ENCODE peak calls at places on chromosomes 12 and 14, in four cellular contexts. K is neural progenitor cell, D is mesenchymal stem cell, V is kidney. Y is an unnamed sample.

GRCh38 chr14:71583246-71583645 is 349.0 kb upstream of the RGS6 start:
- DNase-seq in D (no peak), K (no peak), V (no peak), Y (no peak)

GRCh38 chr12:20475542-20475941 is 107.2 kb downstream of the PDE3A start:
- DNase-seq in D (peak), V (no peak), K (no peak), Y (no peak)

GRCh38 chr14:58641509-58641908 is 3.7 kb downstream of the DACT1 start:
- DNase-seq in D (no peak), K (no peak), V (no peak), Y (no peak)

GRCh38 chr12:6465467-6466183 is 4.9 kb downstream of the VAMP1 start:
- DNase-seq in K (peak), D (peak), V (no peak), Y (peak)

GRCh38 chr12:69052613-69053408 is 119.8 kb upstream of the CPM start:
- DNase-seq in D (peak), V (no peak), K (no peak), Y (peak)

GRCh38 chr12:25241171-25242020 is 9.3 kb downstream of the KRAS start:
- DNase-seq in K (peak), V (no peak), D (peak), Y (peak)

GRCh38 chr12:100234591-100235304 is 32.1 kb downstream of the DEPDC4 start:
- DNase-seq in K (peak), V (no peak), D (peak), Y (peak)

GRCh38 chr14:58770501-58770982 is 132.8 kb downstream of the DACT1 start:
- DNase-seq in K (no peak), V (no peak), D (no peak), Y (no peak)

GRCh38 chr12:117090816-117091711 is 8.2 kb downstream of the TESC start:
- DNase-seq in K (no peak), V (peak), D (no peak), Y (no peak)

GRCh38 chr14:26138764-26139445 is 458.9 kb downstream of the NOVA1 start:
- DNase-seq in V (no peak), D (peak), K (peak), Y (peak)

GRCh38 chr12:100473716-100474150 is at the start of gene NR1H4:
- DNase-seq in D (no peak), K (no peak), V (no peak), Y (no peak)

GRCh38 chr12:57448669-57449068 is 6.4 kb upstream of the INHBE start:
- DNase-seq in V (no peak), K (no peak), D (no peak), Y (no peak)

GRCh38 chr12:26711569-26711968 is 121.4 kb downstream of the ITPR2 start:
- DNase-seq in V (no peak), D (no peak), K (no peak), Y (no peak)

GRCh38 chr12:125610971-125611370 is 545.7 kb downstream of the AACS start:
- DNase-seq in K (no peak), D (no peak), V (no peak), Y (no peak)

GRCh38 chr14:90454041-90455000 is 57.5 kb downstream of the CALM1 start:
- DNase-seq in D (peak), K (peak), V (peak), Y (peak)

GRCh38 chr14:70773182-70773862 is 36.0 kb downstream of the MAP3K9 start:
- DNase-seq in V (no peak), K (no peak), D (no peak), Y (no peak)

GRCh38 chr14:81169711-81170103 is 51.1 kb downstream of the GTF2A1 start:
- DNase-seq in K (peak), V (peak), D (peak), Y (no peak)

GRCh38 chr12:98679611-98680005 is 34.5 kb downstream of the APAF1 start:
- DNase-seq in D (no peak), V (peak), K (no peak), Y (no peak)

GRCh38 chr12:109264095-109264942 is 44.8 kb downstream of the FOXN4 start:
- DNase-seq in K (peak), D (peak), V (peak), Y (peak)

GRCh38 chr14:68368850-68369249 is 424.0 kb downstream of the ZFP36L1 start:
- DNase-seq in K (no peak), V (no peak), D (no peak), Y (no peak)

GRCh38 chr14:92105845-92106094 is 612 bp downstream of the ATXN3 start:
- DNase-seq in D (no peak), V (peak), K (no peak), Y (peak)

GRCh38 chr12:61993734-61994345 is 266.4 kb upstream of the USP15 start:
- DNase-seq in K (peak), V (no peak), D (peak), Y (peak)

GRCh38 chr12:46253544-46254162 is 15.2 kb downstream of the SLC38A1 start:
- DNase-seq in K (no peak), V (no peak), D (no peak), Y (no peak)

GRCh38 chr12:91413591-91413990 is 231.0 kb upstream of the DCN start:
- DNase-seq in D (peak), V (no peak), K (no peak), Y (no peak)

GRCh38 chr14:33114331-33114730 is 175.7 kb downstream of the NPAS3 start:
- DNase-seq in V (no peak), D (no peak), K (no peak), Y (no peak)

GRCh38 chr12:113299619-113300237 is 35.2 kb downstream of the SLC8B1 start:
- DNase-seq in V (peak), D (peak), K (peak), Y (peak)

GRCh38 chr12:100926669-100927248 is 132.2 kb downstream of the ANO4 start:
- DNase-seq in V (no peak), K (peak), D (peak), Y (no peak)

GRCh38 chr12:4151362-4152121 is 122.0 kb upstream of the CCND2 start:
- DNase-seq in V (no peak), D (no peak), K (no peak), Y (no peak)

GRCh38 chr12:30961030-30961429 is 34.5 kb downstream of the TSPAN11 start:
- DNase-seq in V (no peak), K (no peak), D (no peak), Y (no peak)

GRCh38 chr12:109544955-109545531 is 28.3 kb downstream of the MMAB start:
- DNase-seq in V (no peak), K (no peak), D (no peak), Y (no peak)

GRCh38 chr12:74021937-74022336 is 515.7 kb upstream of the ATXN7L3B start:
- DNase-seq in K (peak), V (no peak), D (peak), Y (peak)

GRCh38 chr12:79108962-79109361 is 244.4 kb downstream of the SYT1 start:
- DNase-seq in V (no peak), K (no peak), D (no peak), Y (no peak)

GRCh38 chr12:67677166-67677565 is 28.6 kb downstream of the DYRK2 start:
- DNase-seq in D (peak), V (no peak), K (no peak), Y (no peak)

GRCh38 chr14:99420711-99421110 is 59.9 kb downstream of the SETD3 start:
- DNase-seq in K (no peak), V (peak), D (no peak), Y (no peak)

GRCh38 chr12:6224550-6224949 is 24.4 kb downstream of the CD9 start:
- DNase-seq in D (no peak), K (no peak), V (peak), Y (no peak)

GRCh38 chr12:34346372-34347034 is 324.2 kb downstream of the ALG10 start:
- DNase-seq in V (no peak), D (no peak), K (no peak), Y (no peak)

GRCh38 chr12:100234166-100234565 is 32.7 kb downstream of the DEPDC4 start:
- DNase-seq in D (peak), V (no peak), K (no peak), Y (no peak)

GRCh38 chr14:75147423-75148071 is 20.7 kb upstream of the NEK9 start:
- DNase-seq in K (peak), D (peak), V (peak), Y (no peak)

GRCh38 chr12:54232790-54233189 is 44.0 kb upstream of the SMUG1 start:
- DNase-seq in D (peak), K (no peak), V (no peak), Y (no peak)

GRCh38 chr12:104669851-104670337 is 213.1 kb downstream of the CHST11 start:
- DNase-seq in D (peak), K (no peak), V (no peak), Y (no peak)

GRCh38 chr12:104669057-104669770 is 212.5 kb downstream of the CHST11 start:
- DNase-seq in D (peak), K (peak), V (peak), Y (no peak)

GRCh38 chr12:104671407-104672095 is 214.8 kb downstream of the CHST11 start:
- DNase-seq in D (peak), K (no peak), V (peak), Y (peak)

GRCh38 chr12:104672096-104672445 is 215.3 kb downstream of the CHST11 start:
- DNase-seq in D (no peak), V (no peak), K (no peak), Y (no peak)

GRCh38 chr12:104670439-104671406 is 214.0 kb downstream of the CHST11 start:
- DNase-seq in D (peak), K (no peak), V (no peak), Y (no peak)
- H3K4me3 ChIP-seq in D (no peak), K (no peak), V (no peak), Y (no peak)

GRCh38 chr12:127386723-127387122 is 880.2 kb upstream of the TMEM132C start:
- DNase-seq in K (no peak), V (no peak), D (no peak), Y (no peak)

GRCh38 chr12:127381681-127382080 is 885.3 kb upstream of the TMEM132C start:
- DNase-seq in K (no peak), V (no peak), D (peak), Y (no peak)

GRCh38 chr12:127383281-127383680 is 883.7 kb upstream of the TMEM132C start:
- DNase-seq in V (no peak), D (peak), K (no peak), Y (no peak)

DNA sequence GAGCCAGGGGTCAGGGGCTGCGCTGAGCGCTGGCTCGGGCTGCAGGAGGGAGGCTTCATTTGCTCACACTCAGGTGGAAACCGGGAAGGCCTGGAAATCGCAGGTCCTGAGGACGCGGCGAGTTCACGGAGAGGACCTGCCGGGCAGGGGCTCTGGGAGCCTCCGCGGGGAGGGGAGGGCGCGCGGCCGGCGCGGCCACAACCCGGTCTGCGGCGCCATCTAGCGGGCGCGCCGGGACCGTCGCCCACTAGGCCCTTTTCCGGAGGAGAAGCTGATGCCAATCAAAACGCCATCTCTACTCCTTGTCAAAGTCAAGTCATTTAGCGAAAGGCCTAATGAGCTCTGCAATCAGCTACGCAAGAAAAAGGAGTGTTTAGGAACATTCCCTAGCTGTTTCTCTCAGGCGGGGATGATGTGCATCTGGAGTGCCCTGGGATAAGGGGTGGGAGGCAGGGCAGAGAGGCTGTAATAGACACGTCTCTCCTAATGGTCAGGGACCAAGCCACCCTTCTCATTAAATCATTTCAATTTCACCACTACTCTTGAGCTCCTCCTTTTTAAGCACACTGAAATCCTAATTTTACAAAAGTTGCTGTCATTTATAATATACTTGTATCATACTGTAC is 885.8 kb upstream of the TMEM132C start:
- DNase-seq in D (peak), K (peak), V (peak), Y (peak)
- H3K4me3 ChIP-seq in D (peak), K (peak), V (no peak), Y (no peak)

GRCh38 chr12:111038941-111039340 is 118.6 kb upstream of the MYL2 start:
- DNase-seq in D (no peak), V (peak), K (no peak), Y (no peak)

GRCh38 chr12:111038075-111038474 is 117.7 kb upstream of the MYL2 start:
- DNase-seq in V (peak), K (no peak), D (no peak), Y (no peak)

GRCh38 chr12:111035578-111036301 is 115.4 kb upstream of the MYL2 start:
- DNase-seq in V (peak), K (peak), D (no peak), Y (peak)

GRCh38 chr12:111034911-111035577 is 114.7 kb upstream of the MYL2 start:
- DNase-seq in D (no peak), K (peak), V (peak), Y (no peak)

GRCh38 chr12:111037047-111037446 is 116.7 kb upstream of the MYL2 start:
- DNase-seq in K (no peak), V (peak), D (no peak), Y (no peak)
- H3K4me3 ChIP-seq in K (no peak), V (no peak), D (no peak), Y (no peak)

GRCh38 chr14:25048170-25049126 is 1.5 kb downstream of the STXBP6 start:
- DNase-seq in K (no peak), D (no peak), V (no peak), Y (no peak)
- H3K4me3 ChIP-seq in K (peak), D (peak), V (no peak), Y (no peak)

GRCh38 chr14:29108908-29109307 is 342.3 kb downstream of the FOXG1 start:
- DNase-seq in D (no peak), K (no peak), V (no peak), Y (no peak)
- H3K4me3 ChIP-seq in D (no peak), K (no peak), V (no peak), Y (no peak)

GRCh38 chr12:32588604-32589003 is 90.5 kb upstream of the DNM1L start:
- DNase-seq in V (no peak), K (no peak), D (no peak), Y (no peak)
- H3K4me3 ChIP-seq in V (no peak), K (no peak), D (no peak), Y (no peak)

DNA sequence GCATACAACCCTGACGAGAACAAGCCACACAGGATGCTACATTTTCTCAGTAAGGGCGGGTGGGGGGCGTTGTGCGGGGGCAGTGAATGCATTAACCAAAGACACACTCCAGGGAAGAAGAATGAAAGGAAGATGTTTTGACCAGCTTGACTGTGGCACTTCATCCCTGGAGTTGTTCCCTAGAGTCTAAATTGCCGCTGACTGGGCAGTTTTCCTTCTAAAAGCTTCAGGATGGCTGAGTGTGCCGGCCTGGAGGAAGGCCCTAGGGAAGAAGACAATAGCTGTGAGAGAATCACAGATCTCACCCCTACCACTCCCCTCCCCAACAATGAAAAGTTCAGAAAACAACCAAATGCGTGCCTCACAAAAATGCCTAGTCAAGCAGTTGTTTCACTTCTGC is 67.2 kb downstream of the NKX2-1 start:
- DNase-seq in D (no peak), K (peak), V (no peak), Y (no peak)
- H3K4me3 ChIP-seq in D (no peak), K (no peak), V (no peak), Y (no peak)

GRCh38 chr12:65279387-65280112 is 1.1 kb downstream of the MSRB3 start:
- DNase-seq in V (no peak), D (no peak), K (no peak), Y (no peak)

GRCh38 chr12:65277994-65278575 is 398 bp upstream of the MSRB3 start:
- DNase-seq in V (no peak), K (peak), D (peak), Y (no peak)

GRCh38 chr12:65276923-65277322 is 1.6 kb upstream of the MSRB3 start:
- DNase-seq in V (no peak), D (no peak), K (no peak), Y (no peak)

GRCh38 chr12:65280306-65280705 is 1.8 kb downstream of the MSRB3 start:
- DNase-seq in D (peak), V (no peak), K (no peak), Y (no peak)

GRCh38 chr12:65278576-65279386 is at the start of gene MSRB3:
- DNase-seq in V (peak), K (peak), D (peak), Y (peak)
- H3K4me3 ChIP-seq in V (peak), K (peak), D (peak), Y (peak)

DNA sequence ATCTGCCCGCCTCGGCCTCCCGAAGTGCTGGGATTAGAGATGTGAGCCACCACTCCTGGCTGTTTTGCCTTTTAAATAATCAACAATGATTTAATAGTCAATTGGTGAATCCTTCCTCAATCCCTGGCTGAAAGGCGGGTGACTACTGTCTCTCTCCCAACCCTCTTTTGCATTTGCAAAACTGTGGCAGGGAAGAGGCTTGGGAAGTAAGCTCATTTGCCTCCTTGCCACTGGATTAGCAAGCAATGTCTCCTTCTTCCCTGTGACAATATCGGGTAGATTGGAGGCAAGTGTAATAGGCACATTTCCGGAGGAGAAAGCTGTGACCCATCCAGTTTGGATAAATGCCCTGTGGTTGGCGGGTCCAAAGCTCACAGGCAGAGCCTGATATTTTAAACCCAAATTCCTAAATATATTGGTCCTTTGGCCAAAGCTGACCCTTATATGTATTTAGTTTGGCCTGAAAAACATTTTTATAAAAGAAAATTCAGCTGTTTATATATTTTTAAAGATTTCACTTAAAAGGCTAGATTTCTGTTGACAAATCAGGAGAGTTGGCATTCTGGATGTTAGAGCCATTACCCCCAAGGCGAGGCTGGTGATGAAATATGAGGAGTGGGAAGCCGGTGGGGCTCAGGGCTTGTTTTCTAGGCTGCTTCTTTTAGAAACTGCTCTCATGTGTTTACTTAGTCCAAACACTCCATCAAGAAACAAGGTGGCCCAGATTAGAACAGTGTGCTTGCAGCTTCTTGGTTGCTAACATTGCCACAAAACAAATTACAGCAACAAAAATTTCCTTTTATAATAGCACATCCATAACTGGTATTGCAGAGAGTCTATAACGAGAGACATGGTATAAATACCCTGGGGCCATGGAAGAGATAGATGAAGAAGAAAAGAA is 646.9 kb upstream of the TMEM132C start:
- DNase-seq in K (peak), D (no peak), V (no peak), Y (no peak)
- H3K4me3 ChIP-seq in K (no peak), D (no peak), V (no peak), Y (no peak)

GRCh38 chr12:52083638-52083996 is 4.1 kb downstream of the SMIM41 start:
- DNase-seq in K (no peak), V (no peak), D (no peak), Y (no peak)

GRCh38 chr12:52081263-52081733 is 1.8 kb downstream of the SMIM41 start:
- DNase-seq in D (peak), V (no peak), K (peak), Y (no peak)

GRCh38 chr12:52082668-52082987 is 3.1 kb downstream of the SMIM41 start:
- DNase-seq in K (no peak), V (no peak), D (no peak), Y (no peak)

GRCh38 chr12:52082988-52083637 is 3.6 kb downstream of the SMIM41 start:
- DNase-seq in V (no peak), D (peak), K (peak), Y (peak)

DNA sequence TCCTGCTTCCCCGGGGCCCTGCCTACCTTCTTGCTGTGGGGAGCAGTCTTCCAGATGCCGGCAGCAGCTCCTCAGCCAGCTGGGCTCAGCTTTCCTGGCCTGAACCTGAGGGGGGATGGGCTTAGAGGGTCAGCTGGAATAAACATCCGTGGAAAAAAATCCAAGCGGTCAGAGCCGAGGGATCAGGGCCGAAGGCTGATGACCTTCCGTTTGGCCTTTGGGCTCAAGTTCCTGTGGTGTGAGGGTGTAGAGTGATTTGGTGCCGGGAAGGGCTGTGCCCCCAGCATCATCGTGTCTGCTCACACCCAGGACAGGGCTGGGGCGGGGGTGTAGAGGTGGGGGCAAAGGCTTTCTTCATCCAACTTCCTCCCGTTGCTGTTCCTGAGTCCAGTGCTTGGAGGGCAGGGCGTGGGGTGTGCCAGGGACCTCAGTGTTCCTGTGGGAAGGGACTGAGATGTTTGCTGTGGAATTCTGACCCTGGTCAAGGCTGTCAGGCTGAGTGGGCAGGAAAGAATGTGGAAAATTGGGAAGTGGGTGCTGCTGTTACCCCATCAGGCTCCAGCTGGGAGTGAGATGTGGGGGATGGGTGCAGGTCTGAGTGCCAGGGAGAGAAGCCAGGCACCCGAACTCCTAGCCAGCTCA is 2.6 kb downstream of the SMIM41 start:
- DNase-seq in V (peak), K (peak), D (peak), Y (no peak)
- H3K4me3 ChIP-seq in V (no peak), K (no peak), D (no peak), Y (no peak)

Y was measured in HAP-1.